ENCODE peak calls at places on chromosomes 3 and 15, in seven cellular contexts. Z is GM12891, X is HepG2, C is GM12878, D is SK-N-SH, W is K562, O is H1. T is an unnamed sample.

GRCh38 chr3:169700195-169700594 is 36.7 kb upstream of the MECOM start:
- DNase-seq in Z (no peak), X (no peak), C (no peak), D (no peak), W (no peak), O (no peak), T (no peak)

GRCh38 chr15:80310776-80311175 is 58.8 kb upstream of the CTXND1 start:
- DNase-seq in Z (no peak), X (no peak), C (no peak), D (no peak), W (no peak), O (no peak), T (no peak)

GRCh38 chr3:133479401-133479800 is 79.5 kb downstream of the BFSP2 start:
- DNase-seq in Z (no peak), X (no peak), C (no peak), D (no peak), W (no peak), O (no peak), T (no peak)

GRCh38 chr15:100602822-100603393 is 519 bp downstream of the ASB7 start:
- DNase-seq in Z (peak), X (peak), C (peak), D (peak), W (peak), O (no peak), T (peak)

GRCh38 chr3:128395500-128396125 is 71.1 kb downstream of the DNAJB8 start:
- DNase-seq in Z (no peak), X (no peak), C (no peak), D (peak), W (peak), O (no peak), T (no peak)

GRCh38 chr15:86645861-86646393 is 566.3 kb downstream of the AGBL1 start:
- DNase-seq in Z (no peak), X (no peak), C (no peak), D (no peak), W (no peak), O (no peak), T (no peak)

GRCh38 chr3:54530091-54530490 is 397.8 kb downstream of the LRTM1 start:
- DNase-seq in Z (no peak), X (no peak), C (no peak), D (no peak), W (no peak), O (no peak), T (no peak)

GRCh38 chr3:66215106-66215505 is 5.7 kb upstream of the SLC25A26 start:
- DNase-seq in Z (no peak), X (peak), C (no peak), D (no peak), W (no peak), O (no peak), T (no peak)

GRCh38 chr3:115385935-115386334 is 237.4 kb upstream of the GAP43 start:
- DNase-seq in Z (no peak), X (no peak), C (no peak), D (no peak), W (no peak), O (no peak), T (no peak)

GRCh38 chr3:178126686-178127085 is 409.6 kb upstream of the KCNMB2 start:
- DNase-seq in Z (no peak), X (no peak), C (no peak), D (no peak), W (no peak), O (no peak), T (no peak)

GRCh38 chr3:159792070-159792469 is 196.6 kb upstream of the IL12A start:
- DNase-seq in Z (no peak), X (no peak), C (no peak), D (no peak), W (no peak), O (no peak), T (no peak)

GRCh38 chr3:58356054-58356453 is 23.4 kb downstream of the PXK start:
- DNase-seq in Z (no peak), X (no peak), C (no peak), D (peak), W (no peak), O (no peak), T (no peak)

GRCh38 chr3:159779883-159780282 is 208.8 kb upstream of the IL12A start:
- DNase-seq in Z (no peak), X (no peak), C (no peak), D (no peak), W (no peak), O (no peak), T (no peak)

GRCh38 chr15:101140697-101141065 is 111.2 kb downstream of the CHSY1 start:
- DNase-seq in Z (no peak), X (no peak), C (no peak), D (no peak), W (no peak), O (no peak), T (no peak)

GRCh38 chr3:194058189-194058571 is 77.8 kb upstream of the HES1 start:
- DNase-seq in Z (peak), X (peak), C (no peak), D (peak), W (peak), O (peak), T (peak)

GRCh38 chr3:141105828-141106628 is 54.9 kb downstream of the SPSB4 start:
- DNase-seq in Z (peak), X (peak), C (peak), D (peak), W (peak), O (no peak), T (no peak)

GRCh38 chr15:64501396-64501716 is 41.0 kb downstream of the ZNF609 start:
- DNase-seq in Z (no peak), X (no peak), C (no peak), D (no peak), W (no peak), O (no peak), T (no peak)

GRCh38 chr3:71436337-71436736 is 147.2 kb downstream of the FOXP1 start:
- DNase-seq in Z (no peak), X (no peak), C (no peak), D (no peak), W (no peak), O (no peak), T (no peak)

GRCh38 chr3:10772230-10773161 is 43.5 kb upstream of the SLC6A11 start:
- DNase-seq in Z (no peak), X (peak), C (no peak), D (peak), W (peak), O (peak), T (no peak)

GRCh38 chr3:50608278-50608677 is 3.3 kb downstream of the CISH start:
- DNase-seq in Z (no peak), X (no peak), C (no peak), D (no peak), W (no peak), O (no peak), T (no peak)

GRCh38 chr3:150238043-150238802 is 169.9 kb upstream of the TSC22D2 start:
- DNase-seq in Z (no peak), X (no peak), C (no peak), D (no peak), W (no peak), O (no peak), T (no peak)

GRCh38 chr15:29268706-29269484 is 727 bp downstream of the NSMCE3 start:
- DNase-seq in Z (no peak), X (no peak), C (peak), D (peak), W (peak), O (no peak), T (peak)

GRCh38 chr3:177676148-177676547 is 478.9 kb upstream of the TBL1XR1 start:
- DNase-seq in Z (no peak), X (no peak), C (no peak), D (no peak), W (no peak), O (no peak), T (no peak)

GRCh38 chr3:197890693-197891092 is 59.3 kb upstream of the RPL35A start:
- DNase-seq in Z (no peak), X (no peak), C (no peak), D (no peak), W (no peak), O (no peak), T (no peak)

GRCh38 chr15:85595804-85596536 is 198.8 kb downstream of the KLHL25 start:
- DNase-seq in Z (no peak), X (no peak), C (no peak), D (no peak), W (no peak), O (no peak), T (no peak)

GRCh38 chr15:41940441-41940857 is 31.9 kb downstream of the EHD4 start:
- DNase-seq in Z (no peak), X (peak), C (no peak), D (no peak), W (no peak), O (no peak), T (no peak)

GRCh38 chr3:38000242-38000916 is 9.8 kb downstream of the VILL start:
- DNase-seq in Z (no peak), X (no peak), C (no peak), D (no peak), W (no peak), O (no peak), T (no peak)

GRCh38 chr3:113018461-113019181 is 27.8 kb downstream of the GTPBP8 start:
- DNase-seq in Z (no peak), X (no peak), C (no peak), D (peak), W (no peak), O (no peak), T (no peak)

GRCh38 chr3:194867270-194867983 is 181.7 kb downstream of the FAM43A start:
- DNase-seq in Z (no peak), X (no peak), C (no peak), D (no peak), W (no peak), O (no peak), T (no peak)

GRCh38 chr3:197125601-197126000 is 96.0 kb upstream of the MELTF start:
- DNase-seq in Z (no peak), X (no peak), C (no peak), D (no peak), W (no peak), O (no peak), T (no peak)

GRCh38 chr3:160474416-160474838 is 24.8 kb upstream of the TRIM59 start:
- DNase-seq in Z (no peak), X (no peak), C (no peak), D (peak), W (no peak), O (no peak), T (no peak)

GRCh38 chr3:4394048-4394447 is 73.0 kb downstream of the SUMF1 start:
- DNase-seq in Z (no peak), X (no peak), C (no peak), D (no peak), W (no peak), O (no peak), T (no peak)

GRCh38 chr3:7520593-7520992 is 659.7 kb downstream of the GRM7 start:
- DNase-seq in Z (no peak), X (no peak), C (no peak), D (no peak), W (no peak), O (no peak), T (no peak)

GRCh38 chr15:80367094-80367493 is 37.1 kb upstream of the ARNT2 start:
- DNase-seq in Z (no peak), X (peak), C (no peak), D (peak), W (peak), O (peak), T (no peak)

GRCh38 chr3:12400795-12401194 is 83.5 kb upstream of the TSEN2 start:
- DNase-seq in Z (no peak), X (no peak), C (no peak), D (no peak), W (no peak), O (no peak), T (no peak)

GRCh38 chr3:56985460-56986327 is 74.8 kb upstream of the SPATA12 start:
- DNase-seq in Z (no peak), X (no peak), C (no peak), D (peak), W (no peak), O (no peak), T (no peak)

GRCh38 chr15:95559875-95560394 is 770.6 kb upstream of the NR2F2 start:
- DNase-seq in Z (no peak), X (no peak), C (no peak), D (no peak), W (peak), O (no peak), T (no peak)

GRCh38 chr15:35690698-35691116 is 144.7 kb upstream of the DPH6 start:
- DNase-seq in Z (no peak), X (no peak), C (no peak), D (no peak), W (no peak), O (no peak), T (no peak)

DNA sequence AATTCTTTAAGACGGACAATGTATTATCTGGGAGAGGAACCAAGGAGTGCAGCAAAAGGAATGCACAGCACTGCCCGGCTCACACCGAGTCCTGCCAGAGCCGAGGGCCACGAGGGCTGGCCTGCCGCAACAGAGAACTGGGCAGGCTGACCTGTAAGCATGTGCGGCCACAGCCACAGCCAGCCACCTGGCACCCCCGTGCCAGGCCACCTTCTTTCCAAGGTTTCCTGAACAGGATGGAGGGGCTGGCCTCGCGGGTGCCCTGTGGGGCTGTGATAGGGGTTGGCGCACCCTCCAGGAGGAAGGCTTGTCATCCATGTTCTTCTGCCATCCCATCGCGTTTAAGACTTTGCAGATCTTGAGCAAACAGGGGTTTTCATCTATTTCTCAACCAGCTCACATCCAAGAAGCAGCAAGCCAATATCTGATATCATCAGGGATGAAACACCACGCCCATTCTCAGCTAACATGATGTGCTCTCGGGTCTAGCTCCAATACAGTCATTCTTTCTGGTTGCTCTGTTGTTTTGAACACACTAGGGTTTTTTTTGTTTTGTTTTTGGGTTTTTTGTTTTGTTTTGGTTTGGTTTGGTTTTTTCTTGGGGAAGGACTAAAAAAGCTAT is 10.2 kb downstream of the CA12 start:
- DNase-seq in Z (no peak), X (no peak), C (no peak), D (no peak), W (no peak), O (no peak), T (no peak)
- TF ChIP-seq TAF1 in Z (no peak), X (no peak), C (no peak), D (no peak), W (no peak), O (no peak), T (no peak)

GRCh38 chr15:32869814-32870213 is 152.0 kb downstream of the GREM1 start:
- DNase-seq in Z (no peak), X (no peak), C (no peak), D (no peak), W (no peak), O (no peak), T (no peak)

GRCh38 chr15:32870240-32871033 is 152.6 kb downstream of the GREM1 start:
- DNase-seq in Z (no peak), X (no peak), C (peak), D (no peak), W (peak), O (no peak), T (no peak)

GRCh38 chr15:32873292-32874114 is 155.7 kb downstream of the GREM1 start:
- DNase-seq in Z (no peak), X (no peak), C (no peak), D (no peak), W (no peak), O (no peak), T (no peak)

GRCh38 chr15:32871887-32872286 is 154.1 kb downstream of the GREM1 start:
- DNase-seq in Z (no peak), X (no peak), C (no peak), D (no peak), W (no peak), O (no peak), T (no peak)

DNA sequence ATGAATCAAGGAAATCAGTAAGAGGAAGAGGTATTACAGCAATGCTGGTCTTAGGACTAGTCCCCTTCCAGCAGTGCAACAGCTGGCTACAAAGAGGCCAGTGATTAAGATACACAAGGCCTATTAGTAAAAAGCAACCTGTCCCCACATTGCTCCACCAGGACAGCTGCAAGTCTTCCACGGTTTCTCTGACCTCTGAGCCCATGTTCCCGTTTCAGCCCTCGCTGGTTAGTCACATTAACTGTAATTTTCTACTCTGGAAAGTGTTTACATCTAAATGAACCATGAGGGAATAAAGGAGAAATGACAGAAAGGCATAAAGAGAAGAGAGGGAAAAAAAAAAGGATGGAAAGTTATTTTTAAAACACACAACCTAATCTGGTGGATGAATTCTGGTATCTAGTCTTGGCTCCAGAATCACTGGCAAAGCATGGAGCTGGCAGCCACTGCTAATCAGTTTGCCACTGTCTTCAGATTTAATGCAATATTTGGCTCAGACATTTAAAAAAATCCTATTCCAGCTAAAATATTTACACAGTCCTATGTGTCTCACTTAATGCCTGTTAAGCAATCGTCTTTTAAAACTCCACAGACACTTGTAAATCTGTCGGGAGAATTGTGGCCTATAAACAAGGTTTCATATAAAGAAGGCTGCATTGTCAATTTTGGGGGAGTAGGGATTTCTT is 154.9 kb downstream of the GREM1 start:
- DNase-seq in Z (no peak), X (no peak), C (no peak), D (no peak), W (no peak), O (no peak), T (no peak)
- TF ChIP-seq TAF1 in Z (no peak), X (no peak), C (no peak), D (no peak), W (no peak), O (no peak), T (no peak)

GRCh38 chr3:52456169-52456799 is 880 bp downstream of the NISCH start:
- DNase-seq in Z (no peak), X (no peak), C (no peak), D (peak), W (peak), O (no peak), T (no peak)
- TF ChIP-seq TAF1 in Z (no peak), X (no peak), C (no peak), D (no peak), W (no peak), O (no peak), T (no peak)

GRCh38 chr3:157327018-157327417 is 109.6 kb upstream of the PTX3 start:
- DNase-seq in Z (no peak), X (no peak), C (no peak), D (no peak), W (no peak), O (no peak), T (no peak)

GRCh38 chr3:157330206-157330605 is 106.4 kb upstream of the PTX3 start:
- DNase-seq in Z (no peak), X (no peak), C (no peak), D (no peak), W (no peak), O (no peak), T (no peak)

GRCh38 chr3:157333551-157333991 is 103.1 kb upstream of the PTX3 start:
- DNase-seq in Z (no peak), X (no peak), C (no peak), D (no peak), W (no peak), O (no peak), T (no peak)

GRCh38 chr3:157327837-157328236 is 108.8 kb upstream of the PTX3 start:
- DNase-seq in Z (no peak), X (no peak), C (no peak), D (no peak), W (no peak), O (no peak), T (no peak)

GRCh38 chr3:157329541-157329940 is 107.1 kb upstream of the PTX3 start:
- DNase-seq in Z (no peak), X (no peak), C (no peak), D (no peak), W (no peak), O (no peak), T (no peak)
- TF ChIP-seq TAF1 in Z (no peak), X (no peak), C (no peak), D (no peak), W (no peak), O (no peak), T (no peak)

GRCh38 chr3:108546692-108547091 is 36.3 kb upstream of the MYH15 start:
- DNase-seq in Z (no peak), X (no peak), C (no peak), D (no peak), W (no peak), O (no peak), T (no peak)

GRCh38 chr3:108546249-108546648 is 35.9 kb upstream of the MYH15 start:
- DNase-seq in Z (no peak), X (no peak), C (no peak), D (no peak), W (no peak), O (no peak), T (no peak)

GRCh38 chr3:108552267-108553159 is 36.7 kb downstream of the CIP2A start:
- DNase-seq in Z (no peak), X (peak), C (no peak), D (peak), W (no peak), O (no peak), T (no peak)

GRCh38 chr3:108548886-108549285 is 38.5 kb upstream of the MYH15 start:
- DNase-seq in Z (no peak), X (no peak), C (no peak), D (no peak), W (no peak), O (no peak), T (no peak)

GRCh38 chr3:108548304-108548703 is 37.9 kb upstream of the MYH15 start:
- DNase-seq in Z (no peak), X (no peak), C (no peak), D (no peak), W (no peak), O (no peak), T (no peak)
- TF ChIP-seq TAF1 in Z (no peak), X (no peak), C (no peak), D (no peak), W (no peak), O (no peak), T (no peak)

GRCh38 chr3:124791639-124792111 is 61.4 kb downstream of the UMPS start:
- DNase-seq in Z (no peak), X (no peak), C (no peak), D (no peak), W (no peak), O (no peak), T (no peak)
- TF ChIP-seq TAF1 in Z (no peak), X (no peak), C (no peak), D (no peak), W (no peak), O (no peak), T (no peak)

T was measured in GM12892.